ENCODE peak calls at places on chromosome 19, in five cellular contexts. One of them, this sample, is unnamed.

GRCh38 chr19:1469936-1470863 is 8.8 kb downstream of the C19orf25 start:
- DNase-seq in iris pigment epithelial cell: no peak
- DNase-seq in fibroblast of the conjunctiva: no peak
- DNase-seq in psoas muscle: peak
- DNase-seq in pons: no peak
- DNase-seq in this sample: no peak

GRCh38 chr19:13281567-13282291 is 131.5 kb downstream of the IER2 start:
- DNase-seq in psoas muscle: no peak
- DNase-seq in iris pigment epithelial cell: no peak
- DNase-seq in fibroblast of the conjunctiva: no peak
- DNase-seq in pons: no peak
- DNase-seq in this sample: no peak

GRCh38 chr19:13398780-13399726 is 107.2 kb downstream of the CACNA1A start:
- DNase-seq in pons: peak
- DNase-seq in iris pigment epithelial cell: peak
- DNase-seq in psoas muscle: no peak
- DNase-seq in fibroblast of the conjunctiva: peak
- DNase-seq in this sample: no peak

GRCh38 chr19:10009269-10009665 is 1.0 kb downstream of the COL5A3 start:
- DNase-seq in pons: no peak
- DNase-seq in fibroblast of the conjunctiva: peak
- DNase-seq in iris pigment epithelial cell: peak
- DNase-seq in psoas muscle: peak
- DNase-seq in this sample: peak

GRCh38 chr19:5559804-5560133 is 8.0 kb downstream of the TINCR start:
- DNase-seq in pons: no peak
- DNase-seq in fibroblast of the conjunctiva: no peak
- DNase-seq in iris pigment epithelial cell: no peak
- DNase-seq in psoas muscle: no peak
- DNase-seq in this sample: no peak

GRCh38 chr19:14615628-14616027 is 32.7 kb downstream of the CLEC17A start:
- DNase-seq in pons: no peak
- DNase-seq in fibroblast of the conjunctiva: no peak
- DNase-seq in iris pigment epithelial cell: no peak
- DNase-seq in psoas muscle: no peak
- DNase-seq in this sample: no peak

GRCh38 chr19:42129399-42130253 is 2.6 kb downstream of the POU2F2 start:
- DNase-seq in psoas muscle: peak
- DNase-seq in iris pigment epithelial cell: no peak
- DNase-seq in pons: peak
- DNase-seq in fibroblast of the conjunctiva: peak
- DNase-seq in this sample: no peak

GRCh38 chr19:1045247-1045603 is 5.3 kb downstream of the ABCA7 start:
- DNase-seq in iris pigment epithelial cell: peak
- DNase-seq in fibroblast of the conjunctiva: no peak
- DNase-seq in psoas muscle: peak
- DNase-seq in pons: no peak
- DNase-seq in this sample: no peak

GRCh38 chr19:38145627-38146026 is 78.4 kb downstream of the DPF1 start:
- DNase-seq in pons: peak
- DNase-seq in iris pigment epithelial cell: peak
- DNase-seq in fibroblast of the conjunctiva: peak
- DNase-seq in psoas muscle: no peak
- DNase-seq in this sample: no peak